ENCODE peak calls at places on chromosomes 5 and 9, in six cellular contexts. Z is heart right ventricle, N is mammary epithelial cell, K is PC-3, A is osteoblast, B is heart left ventricle. D is an unnamed sample. For H3K27me3, the result is how much of the 10 kb centered on the place peaks cover.

GRCh38 chr9:12785251-12785880 is 10.5 kb downstream of the LURAP1L start:
- DNase-seq in N (peak), K (peak), A (no peak), Z (no peak), B (no peak), D (no peak)

GRCh38 chr5:29995154-29995553 is 1198.3 kb upstream of the CDH6 start:
- DNase-seq in A (no peak), Z (no peak), K (no peak), N (no peak), B (no peak), D (no peak)

GRCh38 chr9:89486681-89487080 is 11.2 kb downstream of the SEMA4D start:
- DNase-seq in Z (no peak), K (no peak), N (no peak), B (no peak), A (no peak), D (no peak)

GRCh38 chr9:134375430-134376385 is 49.5 kb downstream of the RXRA start:
- DNase-seq in A (peak), K (no peak), B (no peak), Z (peak), N (no peak), D (no peak)

GRCh38 chr9:130137870-130138653 is 34.1 kb upstream of the NCS1 start:
- DNase-seq in N (peak), A (peak), Z (peak), B (peak), K (no peak), D (peak)

GRCh38 chr9:35518212-35518917 is 28.5 kb downstream of the RUSC2 start:
- DNase-seq in N (peak), B (no peak), A (no peak), Z (no peak), K (peak), D (peak)

GRCh38 chr5:79107020-79107796 is 4.4 kb upstream of the BHMT start:
- DNase-seq in Z (no peak), K (peak), N (no peak), B (no peak), A (peak), D (no peak)

GRCh38 chr9:99030082-99030481 is 74.8 kb upstream of the TGFBR1 start:
- DNase-seq in K (no peak), Z (no peak), A (peak), N (peak), B (no peak), D (peak)

GRCh38 chr5:83255268-83255667 is 177.9 kb downstream of the XRCC4 start:
- DNase-seq in A (peak), K (peak), N (peak), B (no peak), Z (no peak), D (no peak)

GRCh38 chr5:74648835-74649286 is 8.3 kb upstream of the ENC1 start:
- DNase-seq in B (peak), K (peak), A (peak), Z (no peak), N (no peak), D (no peak)

GRCh38 chr9:92947268-92948031 is at the start of gene FGD3:
- DNase-seq in K (peak), Z (no peak), A (peak), N (no peak), B (peak), D (no peak)

GRCh38 chr9:94757158-94757557 is 30.7 kb downstream of the AOPEP start:
- DNase-seq in A (peak), K (no peak), N (no peak), B (no peak), Z (no peak), D (peak)

GRCh38 chr9:131422241-131422792 is 28.4 kb downstream of the PRRC2B start:
- DNase-seq in Z (no peak), N (peak), B (no peak), A (peak), K (peak), D (no peak)

GRCh38 chr9:133188006-133188842 is 20.8 kb downstream of the OBP2B start:
- DNase-seq in Z (no peak), K (peak), B (no peak), N (peak), A (peak), D (no peak)

GRCh38 chr5:14508046-14508445 is 73.5 kb upstream of the OTULINL start:
- DNase-seq in K (no peak), N (no peak), A (no peak), Z (no peak), B (no peak), D (no peak)

GRCh38 chr5:110663525-110663924 is 62.9 kb downstream of the TMEM232 start:
- DNase-seq in B (no peak), K (no peak), N (no peak), Z (no peak), A (no peak), D (no peak)

GRCh38 chr9:4678679-4679267 is 596 bp upstream of the CDC37L1 start:
- DNase-seq in K (peak), A (peak), N (peak), Z (peak), B (no peak), D (no peak)

GRCh38 chr9:101235105-101235866 is 149.5 kb downstream of the BAAT start:
- DNase-seq in A (no peak), K (peak), B (no peak), Z (no peak), N (peak), D (no peak)

GRCh38 chr5:54387659-54388232 is 67.8 kb upstream of the HSPB3 start:
- DNase-seq in Z (no peak), N (peak), B (no peak), A (peak), K (no peak), D (no peak)

GRCh38 chr9:38017149-38017884 is 51.7 kb downstream of the SHB start:
- DNase-seq in B (peak), Z (peak), A (peak), N (peak), K (peak), D (no peak)

GRCh38 chr5:31036407-31036806 is 157.1 kb upstream of the CDH6 start:
- DNase-seq in A (no peak), K (peak), Z (no peak), B (no peak), N (no peak), D (peak)

GRCh38 chr5:167763772-167764171 is 527.7 kb upstream of the WWC1 start:
- DNase-seq in K (peak), Z (no peak), A (no peak), B (no peak), N (peak), D (no peak)

GRCh38 chr5:118996098-118996497 is 7.8 kb upstream of the DTWD2 start:
- DNase-seq in A (no peak), B (no peak), K (no peak), N (no peak), Z (no peak), D (no peak)

GRCh38 chr9:72356019-72356653 is 8.9 kb downstream of the ZFAND5 start:
- DNase-seq in K (no peak), A (no peak), N (no peak), B (no peak), Z (no peak), D (no peak)

GRCh38 chr5:119614838-119615237 is 14.5 kb upstream of the FAM170A start:
- DNase-seq in Z (no peak), B (no peak), A (no peak), K (no peak), N (no peak), D (no peak)

GRCh38 chr9:137331929-137332328 is 29.9 kb upstream of the NRARP start:
- DNase-seq in A (no peak), K (no peak), Z (no peak), B (no peak), N (no peak), D (no peak)
- H3K27me3 ChIP-seq in A (under half), K (under half), Z (under half), B (under half), N (under half), D (under half)

GRCh38 chr9:136210276-136210675 is 5.3 kb upstream of the LHX3 start:
- DNase-seq in Z (no peak), N (no peak), A (no peak), B (no peak), K (no peak), D (no peak)

GRCh38 chr9:136212345-136212950 is 7.5 kb upstream of the LHX3 start:
- DNase-seq in A (no peak), B (no peak), Z (no peak), N (no peak), K (no peak), D (no peak)

GRCh38 chr9:136211441-136212344 is 6.8 kb upstream of the LHX3 start:
- DNase-seq in N (no peak), A (no peak), B (no peak), K (no peak), Z (no peak), D (no peak)

GRCh38 chr9:136209786-136210185 is 4.9 kb upstream of the LHX3 start:
- DNase-seq in Z (no peak), K (no peak), N (no peak), B (no peak), A (peak), D (no peak)

DNA sequence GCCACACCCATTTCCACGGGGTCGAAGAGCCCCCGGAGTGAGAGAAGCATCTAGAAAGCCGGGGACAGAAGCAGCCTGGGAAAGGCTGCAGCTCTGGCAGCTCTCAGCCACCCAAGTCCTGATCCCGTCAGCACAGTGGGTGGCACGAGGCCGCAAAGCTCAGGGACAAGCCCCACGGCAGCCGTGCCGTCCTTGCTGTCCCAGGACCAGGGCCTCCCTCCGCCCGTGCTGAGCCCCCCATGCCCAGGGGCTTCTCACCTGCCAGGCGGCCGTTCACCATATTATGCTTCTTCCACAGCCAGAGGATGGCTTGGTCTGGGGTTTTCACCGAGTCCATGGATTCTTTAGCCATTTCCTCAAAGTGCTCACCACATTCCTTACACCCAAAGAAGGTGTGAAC is 6.1 kb upstream of the LHX3 start:
- DNase-seq in K (no peak), A (no peak), B (no peak), Z (no peak), N (no peak), D (no peak)
- H3K27ac ChIP-seq in K (no peak), A (no peak), B (no peak), Z (no peak), N (no peak), D (peak)

GRCh38 chr5:180849827-180850226 is 11.2 kb downstream of the ZFP62 start:
- DNase-seq in Z (no peak), K (no peak), B (no peak), A (no peak), N (no peak), D (no peak)

GRCh38 chr5:180847053-180847452 is 14.0 kb downstream of the ZFP62 start:
- DNase-seq in B (no peak), Z (no peak), A (no peak), N (no peak), K (no peak), D (no peak)

GRCh38 chr5:180848265-180848664 is 12.8 kb downstream of the ZFP62 start:
- DNase-seq in A (no peak), K (no peak), N (no peak), Z (no peak), B (no peak), D (no peak)

GRCh38 chr5:180850434-180851078 is 10.5 kb downstream of the ZFP62 start:
- DNase-seq in B (no peak), K (no peak), Z (no peak), N (no peak), A (no peak), D (no peak)

DNA sequence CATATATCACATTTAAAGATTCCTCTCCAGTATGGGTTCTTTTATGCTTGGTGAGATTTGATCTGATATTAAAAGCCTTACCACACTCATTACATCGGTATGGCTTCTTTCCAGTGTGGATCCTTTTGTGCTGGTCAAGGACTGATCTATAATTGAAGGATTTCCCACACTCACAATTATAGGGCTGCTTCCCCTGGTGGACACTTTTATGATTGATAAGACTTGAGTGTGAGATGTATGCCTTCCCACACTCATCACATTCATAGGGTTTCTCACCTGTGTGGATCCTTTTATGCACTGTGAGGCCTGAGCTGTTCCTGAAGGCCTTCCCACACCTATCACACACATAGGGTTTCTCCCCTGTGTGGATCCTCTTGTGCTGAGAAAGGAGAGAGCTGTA is 12.2 kb downstream of the ZFP62 start:
- DNase-seq in N (no peak), A (no peak), Z (no peak), B (no peak), K (no peak), D (no peak)
- TF ChIP-seq CTCF in N (no peak), A (no peak), Z (no peak), B (no peak), K (peak), D (no peak)

DNA sequence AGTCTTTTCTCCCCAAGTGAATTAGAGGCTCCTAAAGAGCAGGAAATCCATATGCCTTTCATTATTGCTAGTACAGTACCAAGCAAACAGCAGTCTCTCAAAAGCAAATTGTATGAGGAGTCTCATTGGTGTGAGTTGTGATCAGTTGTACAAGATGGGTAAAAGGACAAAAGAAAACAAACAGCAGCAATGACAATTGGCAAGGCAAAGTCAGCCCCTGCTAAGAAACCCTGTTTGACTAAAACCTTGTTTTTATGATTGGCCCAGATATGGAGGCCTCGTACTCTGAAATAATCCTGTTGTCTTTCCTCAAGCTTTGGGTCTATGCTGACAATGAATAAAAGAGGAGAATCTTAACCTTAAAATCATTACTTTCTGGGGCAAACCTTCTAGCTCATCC is 69.8 kb downstream of the FOXD1 start:
- DNase-seq in N (no peak), A (no peak), Z (no peak), B (no peak), K (no peak), D (no peak)
- H3K27me3 ChIP-seq in N (under half), A (under half), Z (half or more), B (half or more), K (under half), D (under half)

DNA sequence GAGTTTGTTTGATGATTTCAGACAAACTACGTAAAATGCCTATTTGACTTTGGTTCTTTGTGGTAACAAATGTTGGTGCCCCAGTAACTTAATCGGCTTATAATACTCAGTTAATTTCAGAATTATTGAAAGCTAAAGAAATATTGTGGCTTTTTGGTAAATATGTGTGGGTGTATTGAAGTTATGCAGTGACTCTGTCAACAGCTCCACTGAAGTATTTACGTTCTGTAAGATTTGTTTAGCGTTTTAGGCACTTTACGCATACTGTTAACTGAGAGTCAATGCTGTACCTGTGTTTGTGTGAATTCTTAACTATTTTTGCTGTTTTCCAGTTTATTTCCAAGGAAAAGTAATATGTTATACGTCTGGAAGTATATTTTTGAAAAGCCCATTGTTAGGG is 2.2 kb downstream of the RAD23B start:
- DNase-seq in N (no peak), B (no peak), A (no peak), K (no peak), Z (no peak), D (no peak)
- H3K27ac ChIP-seq in N (peak), B (peak), A (peak), K (no peak), Z (peak), D (no peak)

GRCh38 chr5:133319905-133320520 is 268.2 kb downstream of the HSPA4 start:
- DNase-seq in N (no peak), B (no peak), Z (no peak), A (no peak), K (peak), D (no peak)
- TF ChIP-seq CTCF in N (peak), B (no peak), Z (no peak), A (no peak), K (peak), D (no peak)

GRCh38 chr9:124015661-124016131 is 4.1 kb downstream of the LHX2 start:
- DNase-seq in K (no peak), N (no peak), Z (no peak), A (peak), B (no peak), D (no peak)

GRCh38 chr9:124015091-124015660 is 3.6 kb downstream of the LHX2 start:
- DNase-seq in B (no peak), Z (no peak), N (no peak), K (no peak), A (peak), D (no peak)

GRCh38 chr9:124012368-124013262 is 1.0 kb downstream of the LHX2 start:
- DNase-seq in B (no peak), N (no peak), Z (no peak), A (peak), K (no peak), D (no peak)

GRCh38 chr9:124013263-124014211 is 2.0 kb downstream of the LHX2 start:
- DNase-seq in A (peak), B (no peak), N (no peak), K (no peak), Z (no peak), D (no peak)

GRCh38 chr9:124014355-124015026 is 2.9 kb downstream of the LHX2 start:
- DNase-seq in B (no peak), N (no peak), Z (no peak), K (no peak), A (peak), D (no peak)
- H3K27me3 ChIP-seq in B (half or more), N (half or more), Z (half or more), K (under half), A (half or more), D (half or more)

GRCh38 chr5:72799721-72800120 is 16.7 kb upstream of the TNPO1 start:
- DNase-seq in K (no peak), Z (no peak), N (no peak), A (no peak), B (no peak), D (no peak)
- H3K27ac ChIP-seq in K (no peak), Z (no peak), N (no peak), A (no peak), B (no peak), D (no peak)

GRCh38 chr5:99320461-99320860 is 391.7 kb upstream of the CHD1 start:
- DNase-seq in N (no peak), Z (no peak), A (no peak), B (no peak), K (peak), D (no peak)
- TF ChIP-seq CTCF in N (no peak), Z (no peak), A (no peak), B (no peak), K (no peak), D (no peak)

D was measured in AG04450.